ENCODE peak calls at places on chromosomes 6 and 20, in six cellular contexts. One of them, this sample, is unnamed.

GRCh38 chr6:13146429-13146828 is 181.9 kb downstream of the TBC1D7 start:
- DNase-seq in IMR-90: no peak
- DNase-seq in ovary: no peak
- DNase-seq in astrocyte: no peak
- DNase-seq in fibroblast of mammary gland: no peak
- DNase-seq in HepG2: no peak
- DNase-seq in this sample: no peak

GRCh38 chr6:34226731-34227586 is 9.7 kb upstream of the HMGA1 start:
- DNase-seq in IMR-90: no peak
- DNase-seq in ovary: no peak
- DNase-seq in astrocyte: no peak
- DNase-seq in fibroblast of mammary gland: no peak
- DNase-seq in HepG2: peak; percentile 51
- DNase-seq in this sample: no peak

GRCh38 chr6:28896505-28897392 is 27.0 kb downstream of the TRIM27 start:
- DNase-seq in IMR-90: peak; percentile 55
- DNase-seq in ovary: peak; percentile 78
- DNase-seq in astrocyte: peak; percentile 49
- DNase-seq in fibroblast of mammary gland: peak; percentile 54
- DNase-seq in HepG2: peak; percentile 89
- DNase-seq in this sample: no peak

GRCh38 chr6:45841062-45841461 is 174.6 kb downstream of the CLIC5 start:
- DNase-seq in IMR-90: no peak
- DNase-seq in ovary: no peak
- DNase-seq in astrocyte: no peak
- DNase-seq in fibroblast of mammary gland: no peak
- DNase-seq in HepG2: no peak
- DNase-seq in this sample: no peak

GRCh38 chr20:23161968-23162696 is 76.0 kb upstream of the CD93 start:
- DNase-seq in IMR-90: no peak
- DNase-seq in ovary: peak; percentile 66
- DNase-seq in astrocyte: peak; percentile 71
- DNase-seq in fibroblast of mammary gland: peak; percentile 95
- DNase-seq in HepG2: peak; percentile 73
- DNase-seq in this sample: peak; percentile 83

GRCh38 chr20:38888059-38888831 is 38.0 kb upstream of the FAM83D start:
- DNase-seq in IMR-90: no peak
- DNase-seq in ovary: no peak
- DNase-seq in astrocyte: no peak
- DNase-seq in fibroblast of mammary gland: no peak
- DNase-seq in HepG2: peak; percentile 28
- DNase-seq in this sample: no peak

GRCh38 chr6:38512211-38512610 is 127.5 kb downstream of the BTBD9 start:
- DNase-seq in IMR-90: no peak
- DNase-seq in ovary: no peak
- DNase-seq in astrocyte: peak; percentile 58
- DNase-seq in fibroblast of mammary gland: peak; percentile 28
- DNase-seq in HepG2: no peak
- DNase-seq in this sample: no peak

GRCh38 chr6:31489046-31489445 is 8.9 kb upstream of the MICB start:
- DNase-seq in IMR-90: no peak
- DNase-seq in ovary: no peak
- DNase-seq in astrocyte: no peak
- DNase-seq in fibroblast of mammary gland: no peak
- DNase-seq in HepG2: no peak
- DNase-seq in this sample: no peak

GRCh38 chr6:136608991-136609390 is 58.8 kb upstream of the MAP7 start:
- DNase-seq in IMR-90: peak; percentile 94
- DNase-seq in ovary: no peak
- DNase-seq in astrocyte: peak; percentile 82
- DNase-seq in fibroblast of mammary gland: peak; percentile 84
- DNase-seq in HepG2: no peak
- DNase-seq in this sample: no peak

GRCh38 chr6:100296810-100297544 is 167.7 kb downstream of the SIM1 start:
- DNase-seq in IMR-90: peak; percentile 80
- DNase-seq in ovary: no peak
- DNase-seq in astrocyte: peak; percentile 91
- DNase-seq in fibroblast of mammary gland: peak; percentile 93
- DNase-seq in HepG2: peak; percentile 50
- DNase-seq in this sample: no peak

GRCh38 chr20:58953050-58953449 is 28.0 kb upstream of the NELFCD start:
- DNase-seq in IMR-90: no peak
- DNase-seq in ovary: no peak
- DNase-seq in astrocyte: no peak
- DNase-seq in fibroblast of mammary gland: no peak
- DNase-seq in HepG2: no peak
- DNase-seq in this sample: no peak

GRCh38 chr6:47064274-47064673 is 22.1 kb upstream of the ADGRF1 start:
- DNase-seq in IMR-90: no peak
- DNase-seq in ovary: no peak
- DNase-seq in astrocyte: no peak
- DNase-seq in fibroblast of mammary gland: no peak
- DNase-seq in HepG2: no peak
- DNase-seq in this sample: no peak

GRCh38 chr20:46573234-46573633 is 22.8 kb upstream of the OCSTAMP start:
- DNase-seq in IMR-90: no peak
- DNase-seq in ovary: no peak
- DNase-seq in astrocyte: no peak
- DNase-seq in fibroblast of mammary gland: no peak
- DNase-seq in HepG2: no peak
- DNase-seq in this sample: no peak

GRCh38 chr6:22250486-22250885 is 46.4 kb downstream of the PRL start:
- DNase-seq in IMR-90: no peak
- DNase-seq in ovary: no peak
- DNase-seq in astrocyte: no peak
- DNase-seq in fibroblast of mammary gland: no peak
- DNase-seq in HepG2: no peak
- DNase-seq in this sample: no peak

GRCh38 chr6:104940238-104940880 is 16.5 kb upstream of the LIN28B start:
- DNase-seq in IMR-90: no peak
- DNase-seq in ovary: no peak
- DNase-seq in astrocyte: no peak
- DNase-seq in fibroblast of mammary gland: no peak
- DNase-seq in HepG2: peak; percentile 54
- DNase-seq in this sample: no peak

GRCh38 chr6:104940881-104941693 is 15.8 kb upstream of the LIN28B start:
- DNase-seq in IMR-90: peak; percentile 30
- DNase-seq in ovary: peak; percentile 54
- DNase-seq in astrocyte: peak; percentile 10
- DNase-seq in fibroblast of mammary gland: peak; percentile 26
- DNase-seq in HepG2: peak; percentile 43
- DNase-seq in this sample: no peak

GRCh38 chr6:104941694-104942177 is 15.2 kb upstream of the LIN28B start:
- DNase-seq in IMR-90: no peak
- DNase-seq in ovary: no peak
- DNase-seq in astrocyte: no peak
- DNase-seq in fibroblast of mammary gland: no peak
- DNase-seq in HepG2: no peak
- DNase-seq in this sample: no peak

GRCh38 chr6:104936766-104937535 is 20.0 kb upstream of the LIN28B start:
- DNase-seq in IMR-90: no peak
- DNase-seq in ovary: no peak
- DNase-seq in astrocyte: no peak
- DNase-seq in fibroblast of mammary gland: no peak
- DNase-seq in HepG2: no peak
- DNase-seq in this sample: no peak
- TF ChIP-seq CTCF in IMR-90: no peak
- TF ChIP-seq CTCF in ovary: no peak
- TF ChIP-seq CTCF in astrocyte: no peak
- TF ChIP-seq CTCF in fibroblast of mammary gland: no peak
- TF ChIP-seq CTCF in HepG2: no peak
- TF ChIP-seq CTCF in this sample: no peak

GRCh38 chr6:42781546-42781810 is 374 bp upstream of the BICRAL start:
- DNase-seq in IMR-90: peak; percentile 30
- DNase-seq in ovary: no peak
- DNase-seq in astrocyte: peak; percentile 38
- DNase-seq in fibroblast of mammary gland: peak; percentile 39
- DNase-seq in HepG2: no peak
- DNase-seq in this sample: no peak
- H3K4me3 ChIP-seq in IMR-90: peak overlapping the region; percentile 96
- H3K4me3 ChIP-seq in ovary: peak overlapping the region; percentile 67
- H3K4me3 ChIP-seq in astrocyte: peak overlapping the region; percentile 62
- H3K4me3 ChIP-seq in fibroblast of mammary gland: peak overlapping the region; percentile 41
- H3K4me3 ChIP-seq in HepG2: peak overlapping the region; percentile 92
- H3K4me3 ChIP-seq in this sample: peak overlapping the region; percentile 89

DNA sequence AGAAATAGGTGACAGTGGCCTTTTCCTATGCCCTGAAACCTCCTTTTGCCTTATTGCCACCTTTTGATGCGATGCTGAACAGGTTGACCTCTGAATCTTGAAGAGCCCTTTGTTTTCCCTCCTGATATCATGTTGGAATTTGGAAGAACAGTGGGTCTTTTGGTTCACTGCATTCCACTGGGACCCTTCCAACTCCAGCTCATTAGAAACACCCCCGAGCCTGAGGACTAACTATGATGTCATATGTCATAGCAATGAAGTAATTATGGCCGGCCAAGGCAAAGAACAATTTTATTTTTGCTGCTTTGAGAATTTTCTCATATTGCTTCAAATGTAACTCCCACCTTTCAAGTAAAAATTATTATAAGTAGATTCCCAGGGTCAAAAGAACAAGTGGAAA is 353.4 kb upstream of the JAG1 start:
- DNase-seq in IMR-90: no peak
- DNase-seq in ovary: no peak
- DNase-seq in astrocyte: no peak
- DNase-seq in fibroblast of mammary gland: no peak
- DNase-seq in HepG2: no peak
- DNase-seq in this sample: no peak
- TF ChIP-seq CTCF in IMR-90: no peak
- TF ChIP-seq CTCF in ovary: no peak
- TF ChIP-seq CTCF in astrocyte: no peak
- TF ChIP-seq CTCF in fibroblast of mammary gland: no peak
- TF ChIP-seq CTCF in HepG2: no peak
- TF ChIP-seq CTCF in this sample: no peak

GRCh38 chr20:1946442-1946761 is 47.5 kb downstream of the PDYN start:
- DNase-seq in IMR-90: no peak
- DNase-seq in ovary: no peak
- DNase-seq in astrocyte: no peak
- DNase-seq in fibroblast of mammary gland: no peak
- DNase-seq in HepG2: no peak
- DNase-seq in this sample: no peak

GRCh38 chr20:1945660-1946059 is 48.2 kb downstream of the PDYN start:
- DNase-seq in IMR-90: no peak
- DNase-seq in ovary: no peak
- DNase-seq in astrocyte: no peak
- DNase-seq in fibroblast of mammary gland: no peak
- DNase-seq in HepG2: no peak
- DNase-seq in this sample: no peak

GRCh38 chr20:1945134-1945618 is 48.7 kb downstream of the PDYN start:
- DNase-seq in IMR-90: no peak
- DNase-seq in ovary: peak; percentile 68
- DNase-seq in astrocyte: no peak
- DNase-seq in fibroblast of mammary gland: peak; percentile 84
- DNase-seq in HepG2: no peak
- DNase-seq in this sample: no peak

GRCh38 chr20:1947535-1947846 is 46.4 kb downstream of the PDYN start:
- DNase-seq in IMR-90: no peak
- DNase-seq in ovary: no peak
- DNase-seq in astrocyte: no peak
- DNase-seq in fibroblast of mammary gland: no peak
- DNase-seq in HepG2: no peak
- DNase-seq in this sample: no peak

GRCh38 chr20:1946762-1947534 is 46.9 kb downstream of the PDYN start:
- DNase-seq in IMR-90: peak; percentile 17
- DNase-seq in ovary: peak; percentile 81
- DNase-seq in astrocyte: peak; percentile 34
- DNase-seq in fibroblast of mammary gland: peak; percentile 39
- DNase-seq in HepG2: peak; percentile 70
- DNase-seq in this sample: no peak
- H3K4me3 ChIP-seq in IMR-90: no peak overlapping the region
- H3K4me3 ChIP-seq in ovary: peak overlapping the region; percentile 14
- H3K4me3 ChIP-seq in astrocyte: no peak overlapping the region
- H3K4me3 ChIP-seq in fibroblast of mammary gland: no peak overlapping the region
- H3K4me3 ChIP-seq in HepG2: peak overlapping the region; percentile 49
- H3K4me3 ChIP-seq in this sample: peak overlapping the region; percentile 64

DNA sequence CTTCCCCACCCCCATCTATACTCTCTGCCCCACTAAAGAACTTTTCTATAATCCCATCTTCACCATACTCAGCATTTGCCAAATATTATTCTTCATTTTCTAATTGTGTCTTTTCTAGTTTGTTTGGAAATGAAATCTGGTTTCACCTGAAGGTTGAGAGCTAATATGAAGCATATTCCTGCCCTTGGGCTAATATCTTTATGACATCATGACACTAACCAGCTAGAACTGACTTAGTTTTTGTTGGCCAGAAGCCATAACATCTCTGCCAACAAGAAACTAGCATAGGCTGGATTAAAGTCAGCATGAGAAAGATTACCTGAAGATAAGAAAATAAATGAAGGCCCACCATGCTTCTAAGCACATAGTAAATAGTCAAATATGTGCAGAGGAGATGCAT is 16.7 kb downstream of the UNC5CL start:
- DNase-seq in IMR-90: no peak
- DNase-seq in ovary: no peak
- DNase-seq in astrocyte: peak; percentile 8
- DNase-seq in fibroblast of mammary gland: peak; percentile 18
- DNase-seq in HepG2: no peak
- DNase-seq in this sample: no peak
- TF ChIP-seq CTCF in IMR-90: no peak
- TF ChIP-seq CTCF in ovary: no peak
- TF ChIP-seq CTCF in astrocyte: no peak
- TF ChIP-seq CTCF in fibroblast of mammary gland: no peak
- TF ChIP-seq CTCF in HepG2: no peak
- TF ChIP-seq CTCF in this sample: no peak

GRCh38 chr20:300345-300744 is 3.0 kb downstream of the ZCCHC3 start:
- DNase-seq in IMR-90: no peak
- DNase-seq in ovary: no peak
- DNase-seq in astrocyte: no peak
- DNase-seq in fibroblast of mammary gland: no peak
- DNase-seq in HepG2: no peak
- DNase-seq in this sample: no peak

GRCh38 chr20:305745-306144 is 8.4 kb downstream of the ZCCHC3 start:
- DNase-seq in IMR-90: no peak
- DNase-seq in ovary: no peak
- DNase-seq in astrocyte: no peak
- DNase-seq in fibroblast of mammary gland: no peak
- DNase-seq in HepG2: no peak
- DNase-seq in this sample: no peak

GRCh38 chr20:297925-298754 is 770 bp downstream of the ZCCHC3 start:
- DNase-seq in IMR-90: peak; percentile 71
- DNase-seq in ovary: peak; percentile 71
- DNase-seq in astrocyte: peak; percentile 59
- DNase-seq in fibroblast of mammary gland: peak; percentile 74
- DNase-seq in HepG2: peak; percentile 35
- DNase-seq in this sample: no peak

GRCh38 chr20:298755-299391 is 1.5 kb downstream of the ZCCHC3 start:
- DNase-seq in IMR-90: no peak
- DNase-seq in ovary: no peak
- DNase-seq in astrocyte: no peak
- DNase-seq in fibroblast of mammary gland: no peak
- DNase-seq in HepG2: no peak
- DNase-seq in this sample: no peak

GRCh38 chr20:301886-302848 is 4.8 kb downstream of the ZCCHC3 start:
- DNase-seq in IMR-90: no peak
- DNase-seq in ovary: no peak
- DNase-seq in astrocyte: no peak
- DNase-seq in fibroblast of mammary gland: no peak
- DNase-seq in HepG2: no peak
- DNase-seq in this sample: no peak
- H3K4me3 ChIP-seq in IMR-90: no peak overlapping the region
- H3K4me3 ChIP-seq in ovary: no peak overlapping the region
- H3K4me3 ChIP-seq in astrocyte: no peak overlapping the region
- H3K4me3 ChIP-seq in fibroblast of mammary gland: no peak overlapping the region
- H3K4me3 ChIP-seq in HepG2: no peak overlapping the region
- H3K4me3 ChIP-seq in this sample: no peak overlapping the region